ENCODE peak calls at places on chromosomes 12 and 14, in nine cellular contexts. U, S, B, O, Q, K, I, X and E are unnamed samples.

GRCh38 chr14:58362798-58363412 is 32.8 kb upstream of the TOMM20L start:
- DNase-seq in K (no peak), I (no peak), B (no peak), Q (no peak), S (no peak), O (no peak), X (peak; percentile 21), U (no peak), E (peak; percentile 49)

GRCh38 chr12:46267618-46268348 is 1.1 kb downstream of the SLC38A1 start:
- DNase-seq in U (no peak), B (peak; percentile 27), X (no peak), S (peak; percentile 57), I (no peak), Q (no peak), K (no peak), O (peak; percentile 9), E (peak; percentile 29)

GRCh38 chr14:64137657-64138290 is 156.4 kb downstream of the ESR2 start:
- DNase-seq in Q (no peak), B (peak; percentile 57), K (no peak), I (no peak), U (no peak), S (no peak), X (peak; percentile 24), O (peak; percentile 53), E (no peak)

GRCh38 chr12:106994579-106995220 is 7.8 kb upstream of the MTERF2 start:
- DNase-seq in O (no peak), Q (no peak), K (no peak), I (no peak), S (no peak), X (peak; percentile 20), U (no peak), B (no peak), E (no peak)

GRCh38 chr14:61573748-61574513 is 121.4 kb upstream of the HIF1A start:
- DNase-seq in B (no peak), O (no peak), U (no peak), S (no peak), X (no peak), Q (no peak), I (no peak), K (no peak), E (peak; percentile 87)

GRCh38 chr12:52228366-52228765 is 4.7 kb upstream of the KRT7 start:
- DNase-seq in O (no peak), X (no peak), K (no peak), S (no peak), U (no peak), I (no peak), B (no peak), Q (no peak), E (no peak)

GRCh38 chr12:121576851-121577391 is 3.9 kb downstream of the KDM2B start:
- DNase-seq in X (no peak), I (peak; percentile 25), Q (no peak), U (no peak), B (no peak), S (no peak), O (no peak), K (no peak), E (no peak)

GRCh38 chr12:20017772-20018171 is 350.6 kb upstream of the PDE3A start:
- DNase-seq in U (no peak), O (no peak), B (no peak), S (no peak), Q (no peak), I (no peak), K (no peak), X (no peak), E (no peak)

GRCh38 chr12:116881325-116881866 is at the start of gene HRK:
- DNase-seq in U (no peak), B (no peak), I (peak; percentile 37), K (peak; percentile 54), O (peak; percentile 23), S (no peak), Q (no peak), X (no peak), E (no peak)

GRCh38 chr12:116880817-116881324 is 370 bp downstream of the HRK start:
- DNase-seq in U (peak; percentile 49), I (peak; percentile 52), S (peak; percentile 46), O (peak; percentile 31), Q (no peak), B (no peak), K (peak; percentile 61), X (peak; percentile 76), E (peak; percentile 54)

GRCh38 chr12:116880213-116880816 is 926 bp downstream of the HRK start:
- DNase-seq in U (no peak), X (no peak), O (no peak), S (no peak), B (no peak), Q (no peak), I (no peak), K (no peak), E (no peak)

GRCh38 chr12:116878567-116879508 is 2.4 kb downstream of the HRK start:
- DNase-seq in Q (no peak), K (no peak), S (peak; percentile 69), I (no peak), O (no peak), X (peak; percentile 36), B (no peak), U (no peak), E (peak; percentile 66)

GRCh38 chr12:116879509-116880212 is 1.6 kb downstream of the HRK start:
- DNase-seq in K (no peak), U (no peak), S (no peak), X (peak; percentile 19), B (no peak), Q (no peak), I (no peak), O (no peak), E (no peak)
- TF ChIP-seq CTCF in K (no peak), U (no peak), S (no peak), X (no peak), B (no peak), Q (no peak), I (no peak), O (no peak), E (no peak)

DNA sequence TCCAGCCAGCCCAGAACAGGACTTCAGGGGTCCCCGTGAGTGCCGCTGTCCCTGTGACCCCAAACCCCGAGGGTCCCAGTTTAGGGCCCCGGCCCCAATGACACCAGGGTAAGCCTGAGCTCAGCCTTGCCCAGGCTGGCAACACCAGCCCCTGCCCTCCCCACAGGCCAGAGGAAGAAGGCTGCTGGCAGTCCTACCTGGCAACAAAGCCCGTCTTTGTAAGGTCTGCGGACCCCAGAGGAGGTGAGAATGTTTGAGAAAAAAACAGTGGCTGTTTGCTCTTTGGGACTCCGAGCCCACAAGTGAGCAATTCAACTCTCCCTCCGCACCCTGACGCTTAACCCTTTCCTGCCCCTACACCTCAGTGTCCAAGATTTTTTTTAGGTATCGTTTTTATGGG is 1.7 kb downstream of the CDK2AP1 start:
- DNase-seq in B (no peak), X (no peak), I (no peak), Q (no peak), U (no peak), O (no peak), K (no peak), S (no peak), E (no peak)
- TF ChIP-seq CTCF in B (no peak), X (no peak), I (no peak), Q (no peak), U (no peak), O (no peak), K (no peak), S (no peak), E (no peak)

GRCh38 chr12:93571854-93572711 is at the start of gene SOCS2:
- DNase-seq in X (peak; percentile 69), Q (no peak), K (peak; percentile 36), S (peak; percentile 69), U (peak; percentile 31), B (peak; percentile 63), O (peak; percentile 19), I (peak; percentile 56), E (peak; percentile 14)

GRCh38 chr12:93570552-93571359 is 1.7 kb upstream of the SOCS2 start:
- DNase-seq in S (peak; percentile 96), I (peak; percentile 91), B (peak; percentile 94), X (peak; percentile 93), U (peak; percentile 95), O (peak; percentile 95), K (peak; percentile 66), Q (peak; percentile 62), E (peak; percentile 96)

GRCh38 chr12:93572712-93573551 is 457 bp downstream of the SOCS2 start:
- DNase-seq in U (no peak), K (peak; percentile 32), I (no peak), O (no peak), B (peak; percentile 37), S (peak; percentile 65), Q (no peak), X (peak; percentile 48), E (no peak)

GRCh38 chr12:93569656-93570551 is 2.6 kb upstream of the SOCS2 start:
- DNase-seq in X (peak; percentile 88), I (peak; percentile 88), Q (peak; percentile 16), S (peak; percentile 92), U (peak; percentile 85), K (peak; percentile 87), O (peak; percentile 89), B (peak; percentile 90), E (peak; percentile 91)

DNA sequence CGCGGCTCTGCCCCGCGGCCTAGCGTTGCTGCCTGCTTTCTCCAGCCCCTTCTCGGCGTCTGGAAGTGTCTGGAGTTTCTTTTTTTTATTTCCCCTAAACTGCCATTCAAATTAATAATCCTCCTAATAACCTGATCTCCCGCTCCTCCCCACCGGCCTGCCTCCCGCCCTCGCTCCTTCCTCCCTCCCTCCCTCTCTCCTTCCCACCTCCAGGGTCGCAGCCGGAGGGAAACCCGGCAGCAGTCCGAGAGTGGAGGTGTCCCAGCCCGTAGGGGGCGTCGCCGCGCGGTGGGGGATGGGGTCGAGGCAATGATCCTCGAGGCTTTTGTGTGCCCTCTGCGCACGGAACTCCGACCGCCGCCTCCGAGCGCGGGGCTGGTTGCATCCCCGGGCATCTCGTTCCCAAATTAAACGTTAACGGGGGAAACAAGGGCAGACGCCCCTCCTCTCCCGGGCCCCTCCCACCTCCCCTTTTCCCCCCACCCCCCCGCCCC is 1.1 kb upstream of the SOCS2 start:
- DNase-seq in S (peak; percentile 85), Q (no peak), B (peak; percentile 82), O (peak; percentile 62), U (peak; percentile 66), I (peak; percentile 93), X (peak; percentile 92), K (peak; percentile 80), E (peak; percentile 71)
- TF ChIP-seq CTCF in S (peak; percentile 18), Q (no peak), B (peak; percentile 7), O (peak; percentile 28), U (peak; percentile 41), I (peak; percentile 62), X (peak; percentile 22), K (peak; percentile 46), E (peak; percentile 13)

GRCh38 chr14:32230181-32230580 is 27.1 kb upstream of the RNU6-8 start:
- DNase-seq in Q (no peak), S (no peak), K (no peak), B (no peak), O (no peak), X (no peak), I (no peak), U (no peak), E (peak; percentile 27)

GRCh38 chr14:32225378-32225920 is 22.4 kb upstream of the RNU6-8 start:
- DNase-seq in Q (no peak), X (no peak), B (no peak), O (no peak), S (no peak), I (peak; percentile 51), U (no peak), K (no peak), E (no peak)

GRCh38 chr14:32226051-32226450 is 23.0 kb upstream of the RNU6-8 start:
- DNase-seq in K (no peak), U (no peak), S (no peak), O (no peak), I (no peak), X (no peak), B (no peak), Q (no peak), E (no peak)

GRCh38 chr14:32230695-32231280 is 27.7 kb upstream of the RNU6-8 start:
- DNase-seq in I (no peak), O (no peak), X (no peak), U (no peak), B (no peak), K (no peak), Q (no peak), S (no peak), E (peak; percentile 14)

GRCh38 chr14:32224731-32225377 is 21.8 kb upstream of the RNU6-8 start:
- DNase-seq in U (no peak), X (peak; percentile 63), S (no peak), O (peak; percentile 30), B (no peak), K (no peak), I (peak; percentile 92), Q (no peak), E (peak; percentile 57)
- TF ChIP-seq CTCF in U (no peak), X (peak; percentile 29), S (no peak), O (peak; percentile 21), B (no peak), K (peak; percentile 56), I (peak; percentile 72), Q (no peak), E (peak; percentile 28)